ENCODE peak calls at places on chromosomes 4 and X, in eight cellular contexts. X is cardiac fibroblast, M is kidney, L is esophagus squamous epithelium, Q is heart right ventricle, J is endodermal cell, P is brain microvascular endothelial cell, C is A549. Z is an unnamed sample.

GRCh38 chr4:12399781-12400180 is 971.1 kb upstream of the HS3ST1 start:
- DNase-seq in X (peak), M (no peak), L (no peak), Q (no peak), J (no peak), P (no peak), C (no peak), Z (no peak)

GRCh38 chrX:129632443-129632842 is 22.3 kb downstream of the APLN start:
- DNase-seq in X (no peak), M (no peak), L (no peak), Q (no peak), J (no peak), P (no peak), C (no peak), Z (no peak)

GRCh38 chrX:981791-982626 is 230.4 kb downstream of the CRLF2 start:
- DNase-seq in X (no peak), M (no peak), L (no peak), Q (no peak), J (peak), P (no peak), C (no peak), Z (no peak)

GRCh38 chr4:94856030-94856429 is 98.3 kb downstream of the BMPR1B start:
- DNase-seq in X (no peak), M (no peak), L (no peak), Q (no peak), J (no peak), P (no peak), C (no peak), Z (no peak)

GRCh38 chr4:137534516-137534915 is 2.2 kb upstream of the PCDH18 start:
- DNase-seq in X (peak), M (no peak), L (no peak), Q (no peak), J (no peak), P (no peak), C (no peak), Z (no peak)

GRCh38 chr4:73432169-73433000 is 3.6 kb upstream of the AFP start:
- DNase-seq in X (no peak), M (no peak), L (no peak), Q (no peak), J (no peak), P (no peak), C (no peak), Z (no peak)

GRCh38 chrX:10607233-10607632 is 13.2 kb downstream of the MID1 start:
- DNase-seq in X (no peak), M (no peak), L (no peak), Q (no peak), J (no peak), P (no peak), C (no peak), Z (no peak)

GRCh38 chr4:141011799-141012377 is 121.4 kb downstream of the RNF150 start:
- DNase-seq in X (no peak), M (no peak), L (no peak), Q (no peak), J (no peak), P (no peak), C (no peak), Z (no peak)

GRCh38 chr4:87967193-87967592 is 8.3 kb upstream of the SPP1 start:
- DNase-seq in X (no peak), M (no peak), L (no peak), Q (no peak), J (no peak), P (no peak), C (no peak), Z (no peak)

GRCh38 chr4:98113005-98113404 is 30.3 kb downstream of the STPG2 start:
- DNase-seq in X (peak), M (no peak), L (no peak), Q (peak), J (peak), P (peak), C (peak), Z (no peak)

GRCh38 chr4:1249731-1250526 is 999 bp upstream of the CTBP1 start:
- DNase-seq in X (peak), M (peak), L (no peak), Q (no peak), J (peak), P (peak), C (no peak), Z (peak)

GRCh38 chr4:58166496-58166895 is 1056.3 kb upstream of the IGFBP7 start:
- DNase-seq in X (no peak), M (no peak), L (no peak), Q (no peak), J (no peak), P (no peak), C (no peak), Z (no peak)

GRCh38 chrX:47523297-47523696 is 37.7 kb upstream of the ARAF start:
- DNase-seq in X (peak), M (peak), L (no peak), Q (peak), J (peak), P (peak), C (peak), Z (no peak)

GRCh38 chrX:262391-262909 is 18.7 kb upstream of the PLCXD1 start:
- DNase-seq in X (no peak), M (peak), L (no peak), Q (no peak), J (peak), P (no peak), C (peak), Z (no peak)

GRCh38 chrX:153181822-153182221 is 2.7 kb downstream of the MAGEA1 start:
- DNase-seq in X (no peak), M (no peak), L (no peak), Q (no peak), J (no peak), P (no peak), C (no peak), Z (no peak)

GRCh38 chr4:77240469-77241066 is 83.6 kb downstream of the CCNG2 start:
- DNase-seq in X (peak), M (peak), L (no peak), Q (peak), J (peak), P (peak), C (peak), Z (no peak)

GRCh38 chr4:153684182-153685073 is at the start of gene TLR2:
- DNase-seq in X (no peak), M (peak), L (peak), Q (peak), J (peak), P (no peak), C (no peak), Z (no peak)

GRCh38 chrX:32448320-32448719 is 763.0 kb downstream of the DMD start:
- DNase-seq in X (peak), M (no peak), L (no peak), Q (no peak), J (no peak), P (no peak), C (no peak), Z (no peak)

GRCh38 chrX:19670854-19671620 is 155.7 kb upstream of the MAP3K15 start:
- DNase-seq in X (peak), M (peak), L (no peak), Q (peak), J (peak), P (peak), C (peak), Z (peak)

GRCh38 chrX:31070057-31070468 is 1.8 kb downstream of the FTHL17 start:
- DNase-seq in X (no peak), M (no peak), L (no peak), Q (no peak), J (no peak), P (no peak), C (no peak), Z (no peak)

GRCh38 chr4:184898793-184899192 is 73.0 kb upstream of the ACSL1 start:
- DNase-seq in X (no peak), M (no peak), L (no peak), Q (no peak), J (no peak), P (no peak), C (no peak), Z (no peak)

GRCh38 chr4:83320548-83320947 is 14.1 kb downstream of the HPSE start:
- DNase-seq in X (peak), M (peak), L (no peak), Q (peak), J (no peak), P (peak), C (no peak), Z (no peak)

GRCh38 chrX:10158279-10158939 is 1.6 kb downstream of the CLCN4 start:
- DNase-seq in X (no peak), M (no peak), L (no peak), Q (no peak), J (peak), P (no peak), C (no peak), Z (no peak)

DNA sequence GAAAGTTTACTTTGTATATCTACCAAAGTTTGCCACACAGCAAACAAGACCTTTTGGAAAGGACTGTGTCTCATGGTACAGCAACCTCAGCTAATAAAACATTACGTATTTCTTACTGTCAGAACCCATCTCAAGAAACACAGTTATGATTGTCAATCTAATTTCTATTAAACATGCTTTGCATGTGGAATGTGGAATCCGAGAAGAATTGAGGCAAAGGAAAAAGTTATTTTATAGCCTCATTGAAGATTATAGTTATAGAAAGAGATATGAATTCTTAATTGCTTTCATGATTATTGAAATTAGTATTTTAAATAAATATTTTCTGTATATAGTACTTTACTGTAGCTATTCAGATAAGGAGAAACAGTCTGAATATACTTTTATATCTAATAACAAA is 5.4 kb downstream of the PCDH7 start:
- DNase-seq in X (no peak), M (no peak), L (no peak), Q (no peak), J (no peak), P (no peak), C (no peak), Z (no peak)
- H3K4me3 ChIP-seq in X (no peak), M (no peak), L (no peak), Q (peak), J (peak), P (no peak), C (no peak), Z (no peak)

DNA sequence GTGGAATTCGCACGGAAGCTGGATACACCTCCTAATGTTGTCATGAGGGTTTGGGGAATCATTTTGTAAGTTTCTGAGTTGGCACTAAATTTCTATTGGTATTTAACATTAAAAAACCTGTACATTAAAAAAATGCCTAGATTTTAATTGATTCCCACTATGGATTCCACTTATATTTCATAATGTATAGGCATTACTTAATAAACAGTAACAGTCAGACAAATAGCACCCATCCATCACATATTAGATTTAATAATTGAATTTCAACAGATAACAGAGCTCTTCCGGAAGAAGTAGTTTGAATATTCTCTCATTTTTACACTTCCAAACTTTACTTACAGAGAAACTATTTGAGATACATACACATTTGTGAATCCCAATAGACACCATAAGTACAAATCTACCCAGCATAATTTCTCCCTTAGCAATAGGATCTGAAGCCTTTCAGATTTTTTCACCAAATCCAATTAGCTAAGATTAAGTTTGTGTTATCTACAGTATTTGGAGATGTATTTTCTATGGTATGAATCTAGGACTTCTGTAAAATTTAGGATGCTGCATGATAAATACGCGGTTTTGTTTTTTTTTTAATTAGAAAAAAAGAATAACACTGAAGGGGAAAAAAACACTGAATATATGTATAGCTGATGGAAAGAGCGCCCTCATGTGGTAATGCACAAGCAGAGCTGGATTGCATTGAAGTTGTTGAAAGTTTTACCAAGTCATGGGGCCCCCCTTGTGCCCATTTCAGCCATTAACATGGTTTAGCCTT is 12.2 kb upstream of the ODAM start:
- DNase-seq in X (peak), M (no peak), L (no peak), Q (no peak), J (peak), P (peak), C (peak), Z (no peak)
- TF ChIP-seq CTCF in X (peak), M (peak), L (peak), Q (peak), J (peak), P (peak), C (peak), Z (peak)

DNA sequence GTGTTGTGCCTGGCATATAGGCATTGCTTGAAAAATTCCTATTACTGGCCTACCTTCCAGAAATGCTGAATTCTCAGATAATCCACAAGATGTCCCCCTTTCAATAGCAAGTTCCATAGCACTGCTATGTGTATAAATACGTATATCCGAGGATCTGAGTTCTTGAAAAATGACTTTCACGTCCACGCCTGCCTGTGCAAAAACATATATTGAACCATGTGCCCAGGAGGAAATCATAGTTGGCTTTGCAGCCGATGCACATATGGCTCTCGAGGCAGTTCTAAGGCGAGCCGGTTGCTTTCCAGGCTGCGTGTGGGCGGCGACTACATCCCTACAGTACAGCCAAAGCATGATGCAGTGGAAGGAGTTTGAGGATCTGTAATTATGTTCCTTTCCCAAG is 55.4 kb upstream of the ESX1 start:
- DNase-seq in X (peak), M (no peak), L (no peak), Q (no peak), J (no peak), P (peak), C (peak), Z (no peak)
- H3K4me3 ChIP-seq in X (peak), M (peak), L (no peak), Q (no peak), J (no peak), P (peak), C (peak), Z (peak)

DNA sequence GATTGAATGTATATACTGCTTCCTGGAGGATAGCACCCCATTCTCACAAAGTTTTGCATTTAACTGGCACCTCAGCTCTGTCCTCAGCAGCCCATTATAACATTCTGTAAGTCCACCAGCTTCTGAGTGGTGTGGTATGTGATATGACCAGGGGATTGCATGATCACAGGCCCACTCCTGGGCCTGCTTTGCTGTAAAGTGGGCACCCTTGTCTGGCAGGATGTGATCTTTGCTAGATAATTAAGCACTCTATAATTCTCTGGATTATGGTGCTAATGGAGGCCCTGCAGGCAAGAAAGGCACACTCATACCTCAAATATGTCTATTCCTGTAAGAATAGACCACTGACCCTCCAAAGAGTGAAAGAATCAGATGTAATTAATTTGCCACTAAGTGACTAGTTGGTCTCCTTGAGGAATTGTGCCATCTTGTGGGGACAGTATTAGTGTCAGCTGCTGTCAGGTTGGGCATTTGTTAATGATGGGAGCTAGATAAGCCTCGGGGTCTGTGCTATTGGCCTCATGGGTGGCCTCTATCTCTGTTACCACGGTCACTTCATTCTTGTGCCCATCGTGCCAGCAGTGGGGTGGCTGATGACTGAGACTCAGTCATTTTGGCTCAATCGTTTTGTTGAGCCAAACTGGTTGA is 2.2 kb upstream of the CFI start:
- DNase-seq in X (peak), M (no peak), L (no peak), Q (no peak), J (peak), P (peak), C (peak), Z (peak)
- TF ChIP-seq CTCF in X (peak), M (peak), L (peak), Q (peak), J (peak), P (peak), C (peak), Z (peak)

GRCh38 chr4:88979292-88979691 is 77.7 kb downstream of the FAM13A start:
- DNase-seq in X (no peak), M (no peak), L (no peak), Q (no peak), J (no peak), P (no peak), C (no peak), Z (no peak)

GRCh38 chr4:88981571-88981970 is 75.4 kb downstream of the FAM13A start:
- DNase-seq in X (no peak), M (no peak), L (no peak), Q (no peak), J (no peak), P (no peak), C (no peak), Z (no peak)

GRCh38 chr4:88975925-88976511 is 81.0 kb downstream of the FAM13A start:
- DNase-seq in X (peak), M (no peak), L (no peak), Q (no peak), J (no peak), P (no peak), C (no peak), Z (no peak)

GRCh38 chr4:88971536-88971935 is 85.4 kb downstream of the FAM13A start:
- DNase-seq in X (no peak), M (no peak), L (no peak), Q (no peak), J (no peak), P (peak), C (no peak), Z (no peak)

DNA sequence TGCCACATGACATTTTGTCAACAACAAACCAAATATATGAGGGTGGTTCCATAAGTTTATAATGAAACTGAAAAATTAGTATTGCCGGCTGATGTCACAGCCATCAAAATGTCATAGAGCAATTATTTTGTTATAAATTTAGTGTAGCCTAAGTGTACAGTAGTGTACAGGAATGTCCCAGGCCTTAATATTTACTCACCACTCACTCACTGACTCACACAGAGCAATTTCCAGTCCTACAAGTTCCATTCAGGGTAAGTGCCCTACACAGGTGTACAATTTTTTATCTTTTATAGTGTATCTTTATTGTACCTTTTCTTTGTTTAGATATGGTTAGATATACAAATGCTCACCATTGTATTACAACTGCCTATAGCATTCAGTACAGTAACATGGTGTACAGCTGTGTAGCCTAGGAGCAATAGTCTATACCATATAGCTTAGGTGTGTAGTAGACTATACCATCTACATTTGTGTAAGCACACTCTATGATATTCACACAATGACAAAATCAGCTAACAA is 80.4 kb downstream of the FAM13A start:
- DNase-seq in X (no peak), M (no peak), L (no peak), Q (no peak), J (no peak), P (no peak), C (no peak), Z (no peak)
- H3K4me3 ChIP-seq in X (no peak), M (no peak), L (no peak), Q (no peak), J (no peak), P (no peak), C (no peak), Z (no peak)

Z was measured in epithelial cell of proximal tubule.